ENCODE peak calls at places on chromosomes 6 and 20, in nine cellular contexts. M is gastrocnemius medialis; I is AG09309; H is fibroblast of lung; S is HepG2; W is left ventricle myocardium inferior; L is GM12865; F is CD4-positive, alpha-beta T cell; X is tibial artery. V is an unnamed sample.

GRCh38 chr20:63421913-63422312 is 50.5 kb downstream of the KCNQ2 start:
- DNase-seq in M (no peak), I (no peak), H (no peak), S (no peak), W (no peak), L (no peak), F (no peak), X (no peak), V (no peak)

GRCh38 chr6:5089821-5090449 is 4.8 kb downstream of the PPP1R3G start:
- DNase-seq in M (no peak), I (no peak), H (no peak), S (no peak), W (no peak), L (no peak), F (no peak), X (no peak), V (no peak)

GRCh38 chr6:70510600-70510999 is 56.1 kb upstream of the SDHAF4 start:
- DNase-seq in M (no peak), I (no peak), H (no peak), S (no peak), W (no peak), L (no peak), F (no peak), X (no peak), V (no peak)

GRCh38 chr6:152301806-152302568 is 335.2 kb downstream of the SYNE1 start:
- DNase-seq in M (peak), I (no peak), H (peak), S (peak), W (peak), L (peak), F (peak), X (peak), V (peak)

GRCh38 chr6:43207286-43207685 is 22.0 kb downstream of the DNPH1 start:
- DNase-seq in M (no peak), I (no peak), H (no peak), S (no peak), W (no peak), L (no peak), F (no peak), X (no peak), V (no peak)

GRCh38 chr6:133241088-133241900 is at the start of gene EYA4:
- DNase-seq in M (peak), I (no peak), H (peak), S (no peak), W (peak), L (no peak), F (no peak), X (no peak), V (no peak)

GRCh38 chr6:111353914-111354464 is 129.0 kb downstream of the REV3L start:
- DNase-seq in M (no peak), I (no peak), H (peak), S (peak), W (no peak), L (no peak), F (no peak), X (no peak), V (no peak)

GRCh38 chr6:116528800-116529199 is 16.7 kb downstream of the TRAPPC3L start:
- DNase-seq in M (no peak), I (no peak), H (no peak), S (peak), W (no peak), L (no peak), F (no peak), X (no peak), V (no peak)

GRCh38 chr6:161211380-161212035 is 62.4 kb downstream of the AGPAT4 start:
- DNase-seq in M (no peak), I (no peak), H (no peak), S (no peak), W (no peak), L (no peak), F (no peak), X (no peak), V (no peak)

GRCh38 chr20:9300534-9300933 is 213.9 kb upstream of the LAMP5 start:
- DNase-seq in M (no peak), I (no peak), H (no peak), S (peak), W (no peak), L (no peak), F (no peak), X (no peak), V (no peak)

GRCh38 chr20:53515749-53516148 is 77.9 kb downstream of the ZNF217 start:
- DNase-seq in M (no peak), I (no peak), H (no peak), S (peak), W (no peak), L (no peak), F (no peak), X (no peak), V (no peak)

GRCh38 chr6:105509506-105510331 is 106.8 kb upstream of the PREP start:
- DNase-seq in M (peak), I (no peak), H (peak), S (no peak), W (peak), L (no peak), F (no peak), X (no peak), V (no peak)

GRCh38 chr6:132490024-132490423 is 22.9 kb downstream of the STX7 start:
- DNase-seq in M (peak), I (no peak), H (no peak), S (no peak), W (no peak), L (peak), F (no peak), X (peak), V (no peak)

GRCh38 chr6:170448317-170448716 is 104.8 kb downstream of the PSMB1 start:
- DNase-seq in M (no peak), I (no peak), H (no peak), S (no peak), W (no peak), L (no peak), F (no peak), X (no peak), V (no peak)

GRCh38 chr6:11393713-11394627 is 143.6 kb upstream of the TMEM170B start:
- DNase-seq in M (no peak), I (no peak), H (no peak), S (peak), W (no peak), L (no peak), F (no peak), X (no peak), V (no peak)

GRCh38 chr6:90508753-90509152 is 78.1 kb downstream of the MAP3K7 start:
- DNase-seq in M (no peak), I (no peak), H (no peak), S (no peak), W (no peak), L (no peak), F (no peak), X (no peak), V (no peak)

GRCh38 chr20:21607971-21608735 is 94.3 kb upstream of the NKX2-2 start:
- DNase-seq in M (peak), I (no peak), H (no peak), S (no peak), W (peak), L (no peak), F (no peak), X (no peak), V (no peak)

GRCh38 chr6:19210849-19211590 is 626.1 kb upstream of the ID4 start:
- DNase-seq in M (no peak), I (no peak), H (no peak), S (peak), W (peak), L (peak), F (no peak), X (no peak), V (no peak)

GRCh38 chr6:106613590-106613989 is 15.7 kb downstream of the RTN4IP1 start:
- DNase-seq in M (no peak), I (no peak), H (no peak), S (no peak), W (no peak), L (no peak), F (no peak), X (no peak), V (no peak)

GRCh38 chr6:140660295-140660694 is 1285.8 kb upstream of the CITED2 start:
- DNase-seq in M (no peak), I (no peak), H (peak), S (no peak), W (no peak), L (no peak), F (no peak), X (no peak), V (no peak)

GRCh38 chr20:23048283-23049200 is 930 bp downstream of the THBD start:
- DNase-seq in M (peak), I (no peak), H (peak), S (no peak), W (peak), L (no peak), F (no peak), X (peak), V (peak)

GRCh38 chr20:6075428-6076219 is 21.8 kb upstream of the LRRN4 start:
- DNase-seq in M (no peak), I (no peak), H (peak), S (no peak), W (peak), L (no peak), F (no peak), X (no peak), V (no peak)

GRCh38 chr20:51791626-51792025 is 10.7 kb downstream of the SALL4 start:
- DNase-seq in M (no peak), I (no peak), H (no peak), S (no peak), W (no peak), L (no peak), F (no peak), X (no peak), V (no peak)

GRCh38 chr20:2402271-2402980 is 21.7 kb downstream of the TGM6 start:
- DNase-seq in M (no peak), I (peak), H (peak), S (peak), W (no peak), L (peak), F (no peak), X (no peak), V (peak)

DNA sequence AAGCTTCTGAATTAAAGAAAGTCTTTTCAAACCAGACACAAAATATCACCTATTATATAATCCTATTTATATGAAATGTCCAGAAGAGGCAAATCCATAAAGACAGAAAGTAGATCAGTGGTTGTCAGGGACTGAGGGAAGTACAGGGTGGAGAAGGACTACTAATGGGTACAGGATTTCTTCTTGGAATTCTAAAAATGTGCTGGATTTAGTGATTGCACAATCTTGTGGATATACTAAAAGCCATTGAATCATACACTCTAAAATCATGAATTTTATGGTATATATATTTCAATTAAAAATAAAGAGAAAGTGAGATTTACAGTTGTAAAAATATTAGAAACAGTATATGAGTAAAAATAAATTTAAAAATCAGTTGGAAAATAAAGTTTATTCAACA is 18.7 kb upstream of the MC3R start:
- DNase-seq in M (no peak), I (no peak), H (no peak), S (no peak), W (no peak), L (no peak), F (no peak), X (no peak), V (peak)
- TF ChIP-seq CTCF in M (no peak), I (no peak), H (no peak), S (no peak), W (no peak), L (no peak), F (no peak), X (no peak), V (no peak)

GRCh38 chr6:121190122-121190521 is 144.2 kb downstream of the TBC1D32 start:
- DNase-seq in M (no peak), I (no peak), H (no peak), S (no peak), W (no peak), L (no peak), F (no peak), X (no peak), V (no peak)
- TF ChIP-seq CTCF in M (no peak), I (no peak), H (no peak), S (no peak), W (no peak), L (no peak), F (no peak), X (no peak), V (no peak)

GRCh38 chr20:38098952-38099351 is 65.4 kb downstream of the RPRD1B start:
- DNase-seq in M (no peak), I (no peak), H (no peak), S (no peak), W (no peak), L (no peak), F (no peak), X (no peak), V (no peak)
- TF ChIP-seq CTCF in M (no peak), I (no peak), H (no peak), S (no peak), W (no peak), L (no peak), F (no peak), X (no peak), V (no peak)

GRCh38 chr6:15512126-15512525 is 150.7 kb downstream of the DTNBP1 start:
- DNase-seq in M (peak), I (no peak), H (no peak), S (peak), W (no peak), L (no peak), F (no peak), X (no peak), V (no peak)
- TF ChIP-seq CTCF in M (peak), I (peak), H (no peak), S (peak), W (peak), L (no peak), F (no peak), X (no peak), V (no peak)

GRCh38 chr20:57400262-57400701 is 9.1 kb downstream of the RBM38 start:
- DNase-seq in M (no peak), I (no peak), H (no peak), S (no peak), W (no peak), L (peak), F (no peak), X (no peak), V (no peak)
- TF ChIP-seq CTCF in M (peak), I (no peak), H (no peak), S (peak), W (peak), L (peak), F (peak), X (no peak), V (no peak)

GRCh38 chr20:48807051-48807450 is 20.7 kb downstream of the PREX1 start:
- DNase-seq in M (no peak), I (no peak), H (no peak), S (no peak), W (no peak), L (no peak), F (no peak), X (no peak), V (no peak)

GRCh38 chr20:48803522-48804053 is 24.2 kb downstream of the PREX1 start:
- DNase-seq in M (no peak), I (no peak), H (no peak), S (no peak), W (no peak), L (no peak), F (no peak), X (no peak), V (no peak)

GRCh38 chr20:48804300-48804980 is 23.4 kb downstream of the PREX1 start:
- DNase-seq in M (no peak), I (no peak), H (no peak), S (no peak), W (no peak), L (no peak), F (no peak), X (no peak), V (no peak)

GRCh38 chr20:48807586-48808381 is 20.0 kb downstream of the PREX1 start:
- DNase-seq in M (peak), I (no peak), H (peak), S (no peak), W (peak), L (no peak), F (no peak), X (no peak), V (no peak)

DNA sequence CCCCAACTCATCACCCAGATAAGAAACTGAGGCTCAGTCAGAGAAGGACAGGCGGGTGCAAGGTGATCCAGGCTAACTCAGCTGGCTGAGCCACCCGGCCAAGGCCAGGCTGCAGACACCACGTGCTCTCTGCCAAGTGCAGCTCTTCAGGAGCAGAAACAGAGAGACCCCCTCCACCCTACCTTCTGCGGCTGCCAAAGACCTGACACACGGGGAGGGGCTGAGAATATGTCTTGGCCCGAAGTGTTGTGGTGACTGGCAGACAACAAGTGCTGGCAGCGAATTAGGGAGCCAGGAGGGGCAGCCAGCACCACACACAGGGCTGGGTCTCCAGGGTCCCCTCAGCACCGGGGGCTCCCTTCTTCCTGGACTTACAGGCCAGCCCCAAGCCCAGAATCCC is 22.5 kb downstream of the PREX1 start:
- DNase-seq in M (no peak), I (no peak), H (no peak), S (no peak), W (peak), L (no peak), F (no peak), X (no peak), V (no peak)
- TF ChIP-seq CTCF in M (no peak), I (no peak), H (no peak), S (no peak), W (no peak), L (no peak), F (no peak), X (no peak), V (no peak)